ENCODE peak calls at places on chromosomes 1 and 21, in seven cellular contexts. C is BE2C, L is uterus, D is endothelial cell of umbilical vein, A is transverse colon, X is neural progenitor cell, K is brain microvascular endothelial cell. N is an unnamed sample.

GRCh38 chr1:208254862-208255261 is 10.7 kb upstream of the PLXNA2 start:
- DNase-seq in C (no peak), L (no peak), D (no peak), A (no peak), X (no peak), K (peak; percentile 33), N (peak; percentile 66)

GRCh38 chr1:99756598-99756997 is 9.8 kb downstream of the FRRS1 start:
- DNase-seq in C (no peak), L (no peak), D (no peak), A (no peak), X (no peak), K (peak; percentile 15), N (peak; percentile 51)

GRCh38 chr1:109783436-109783835 is 19.7 kb upstream of the EPS8L3 start:
- DNase-seq in C (no peak), L (no peak), D (peak; percentile 59), A (no peak), X (peak; percentile 37), K (peak; percentile 48), N (peak; percentile 84)

GRCh38 chr1:98157524-98158293 is 236.9 kb upstream of the DPYD start:
- DNase-seq in C (no peak), L (no peak), D (no peak), A (no peak), X (no peak), K (no peak), N (peak; percentile 11)

GRCh38 chr1:204577794-204578478 is 61.7 kb downstream of the MDM4 start:
- DNase-seq in C (no peak), L (no peak), D (no peak), A (no peak), X (no peak), K (no peak), N (no peak)

GRCh38 chr1:91804546-91805023 is 81.4 kb downstream of the TGFBR3 start:
- DNase-seq in C (no peak), L (no peak), D (no peak), A (no peak), X (no peak), K (peak; percentile 38), N (peak; percentile 41)

GRCh38 chr1:168507828-168508227 is 36.0 kb downstream of the XCL2 start:
- DNase-seq in C (no peak), L (no peak), D (no peak), A (no peak), X (no peak), K (no peak), N (no peak)

GRCh38 chr1:40032240-40032891 is 8.2 kb upstream of the CAP1 start:
- DNase-seq in C (peak; percentile 41), L (peak; percentile 26), D (peak; percentile 71), A (peak; percentile 72), X (peak; percentile 71), K (peak; percentile 56), N (peak; percentile 84)

GRCh38 chr1:17377325-17377953 is 5.4 kb downstream of the PADI6 start:
- DNase-seq in C (no peak), L (no peak), D (no peak), A (no peak), X (no peak), K (no peak), N (no peak)

GRCh38 chr1:102174259-102174863 is 177.6 kb upstream of the OLFM3 start:
- DNase-seq in C (peak; percentile 37), L (no peak), D (no peak), A (peak; percentile 11), X (peak; percentile 36), K (no peak), N (no peak)

GRCh38 chr1:167317463-167317862 is 96.8 kb downstream of the POU2F1 start:
- DNase-seq in C (no peak), L (no peak), D (no peak), A (no peak), X (no peak), K (no peak), N (no peak)
- H3K4me3 ChIP-seq in C (no peak overlapping the region), L (no peak overlapping the region), D (no peak overlapping the region), A (no peak overlapping the region), X (no peak overlapping the region), K (no peak overlapping the region), N (no peak overlapping the region)

GRCh38 chr21:33207471-33208149 is 22.1 kb upstream of the IFNAR2 start:
- DNase-seq in C (no peak), L (no peak), D (no peak), A (no peak), X (no peak), K (no peak), N (no peak)

GRCh38 chr21:33203371-33203724 is 26.4 kb upstream of the IFNAR2 start:
- DNase-seq in C (no peak), L (no peak), D (no peak), A (no peak), X (no peak), K (no peak), N (no peak)

GRCh38 chr21:33206771-33207290 is 22.9 kb upstream of the IFNAR2 start:
- DNase-seq in C (no peak), L (no peak), D (no peak), A (no peak), X (no peak), K (no peak), N (no peak)

GRCh38 chr21:33202464-33203363 is 27.0 kb upstream of the IFNAR2 start:
- DNase-seq in C (no peak), L (no peak), D (no peak), A (no peak), X (no peak), K (no peak), N (no peak)

DNA sequence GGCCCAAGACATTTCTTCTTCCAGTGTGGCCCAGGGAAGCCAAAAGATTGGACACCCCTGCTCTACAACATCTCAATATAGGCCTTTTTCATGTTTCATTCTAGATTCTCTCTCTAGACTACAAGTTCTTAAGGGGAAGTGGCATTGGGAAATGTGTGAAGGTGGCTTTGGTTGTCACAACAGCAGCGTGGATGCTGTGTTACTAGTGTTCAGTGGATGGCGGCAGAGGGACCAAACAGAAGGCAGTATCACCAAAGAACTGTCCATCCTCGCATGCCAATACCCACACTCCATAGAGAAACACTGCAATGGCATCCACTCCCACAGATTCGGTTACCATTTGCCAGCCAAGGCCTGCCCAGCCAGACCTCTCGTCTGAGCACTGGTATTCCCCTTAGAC is 24.3 kb upstream of the IFNAR2 start:
- DNase-seq in C (no peak), L (no peak), D (no peak), A (no peak), X (no peak), K (no peak), N (no peak)
- TF ChIP-seq CTCF in C (no peak), L (no peak), D (no peak), A (no peak), X (no peak), K (no peak), N (no peak)

GRCh38 chr1:32869844-32870614 is 683 bp downstream of the FNDC5 start:
- DNase-seq in C (no peak), L (no peak), D (no peak), A (no peak), X (no peak), K (no peak), N (no peak)
- H3K4me3 ChIP-seq in C (peak overlapping the region; percentile 39), L (no peak overlapping the region), D (no peak overlapping the region), A (no peak overlapping the region), X (peak overlapping the region; percentile 50), K (peak overlapping the region; percentile 24), N (peak overlapping the region; percentile 15)

GRCh38 chr1:239898067-239898730 is 193.5 kb upstream of the FMN2 start:
- DNase-seq in C (peak; percentile 87), L (peak; percentile 68), D (peak; percentile 51), A (peak; percentile 78), X (peak; percentile 90), K (peak; percentile 76), N (peak; percentile 81)
- TF ChIP-seq CTCF in C (peak; percentile 98), L (peak; percentile 90), D (peak; percentile 72), A (peak; percentile 96), X (peak; percentile 97), K (peak; percentile 97), N (peak; percentile 91)

DNA sequence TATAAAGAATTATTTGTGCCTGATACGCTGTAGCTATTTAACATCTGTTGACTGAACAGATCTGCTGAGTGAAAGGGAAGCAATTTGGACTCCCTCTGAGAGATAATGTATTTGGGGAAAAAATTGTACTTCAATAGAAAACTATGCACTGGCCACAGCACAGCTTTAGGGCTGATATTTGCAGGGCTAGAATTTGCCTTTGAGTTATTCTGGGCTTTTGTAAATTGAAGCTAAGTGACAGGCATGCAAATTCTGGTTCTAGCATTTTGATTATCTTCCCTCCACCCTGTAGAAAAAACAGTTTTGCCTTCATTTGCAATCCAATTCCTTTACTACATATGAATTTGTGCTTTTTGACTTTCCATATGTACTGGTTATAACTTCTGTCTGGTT is 7.9 kb downstream of the KYAT3 start:
- DNase-seq in C (no peak), L (no peak), D (no peak), A (no peak), X (no peak), K (no peak), N (peak; percentile 15)
- H3K4me3 ChIP-seq in C (peak overlapping the region; percentile 40), L (no peak overlapping the region), D (no peak overlapping the region), A (no peak overlapping the region), X (no peak overlapping the region), K (no peak overlapping the region), N (no peak overlapping the region)

DNA sequence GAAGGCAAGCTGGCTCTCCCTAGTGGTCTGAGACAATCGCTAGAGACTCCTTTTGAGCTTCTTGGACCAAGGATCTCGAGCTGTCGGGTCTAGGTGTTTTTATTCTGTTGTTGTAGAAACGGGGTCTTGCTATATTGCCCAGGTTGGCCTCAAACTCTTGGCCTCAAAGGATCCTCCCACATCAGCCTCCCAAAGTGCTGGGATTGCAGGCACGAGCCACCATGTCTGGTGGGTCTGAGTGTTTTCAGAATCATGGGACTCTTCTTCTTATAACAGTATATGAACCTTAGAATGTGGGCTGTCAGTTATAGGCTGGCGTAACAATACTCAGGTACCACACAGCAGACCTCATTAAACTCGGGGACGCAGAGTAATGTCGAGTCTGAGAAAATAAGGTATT is 33.1 kb downstream of the DNAJC11 start:
- DNase-seq in C (no peak), L (no peak), D (no peak), A (no peak), X (no peak), K (no peak), N (no peak)
- TF ChIP-seq CTCF in C (no peak), L (no peak), D (no peak), A (no peak), X (no peak), K (no peak), N (no peak)

GRCh38 chr21:45248893-45249381 is 38.8 kb downstream of the POFUT2 start:
- DNase-seq in C (peak; percentile 49), L (peak; percentile 42), D (no peak), A (peak; percentile 32), X (peak; percentile 31), K (no peak), N (peak; percentile 64)
- H3K4me3 ChIP-seq in C (peak overlapping the region; percentile 55), L (peak overlapping the region; percentile 4), D (no peak overlapping the region), A (no peak overlapping the region), X (peak overlapping the region; percentile 0), K (peak overlapping the region; percentile 32), N (peak overlapping the region; percentile 28)